ENCODE peak calls at places on chromosomes 7 and 10, in eight cellular contexts. One of them, this sample, is unnamed.

GRCh38 chr10:104293021-104293420 is 24.0 kb downstream of the GSTO2 start:
- DNase-seq in small intestine: no peak
- DNase-seq in left ventricle myocardium inferior: no peak
- DNase-seq in thoracic aorta: no peak
- DNase-seq in Panc1: no peak
- DNase-seq in aorta: no peak
- DNase-seq in HL-60: no peak
- DNase-seq in upper lobe of left lung: no peak
- DNase-seq in this sample: no peak

GRCh38 chr7:66379761-66380160 is 174.6 kb downstream of the TPST1 start:
- DNase-seq in small intestine: no peak
- DNase-seq in left ventricle myocardium inferior: no peak
- DNase-seq in thoracic aorta: no peak
- DNase-seq in Panc1: no peak
- DNase-seq in aorta: no peak
- DNase-seq in HL-60: no peak
- DNase-seq in upper lobe of left lung: no peak
- DNase-seq in this sample: no peak

GRCh38 chr10:86102446-86102845 is 264.1 kb downstream of the GRID1 start:
- DNase-seq in small intestine: no peak
- DNase-seq in left ventricle myocardium inferior: no peak
- DNase-seq in thoracic aorta: no peak
- DNase-seq in Panc1: no peak
- DNase-seq in aorta: no peak
- DNase-seq in HL-60: no peak
- DNase-seq in upper lobe of left lung: no peak
- DNase-seq in this sample: no peak

GRCh38 chr10:69068549-69068948 is 19.4 kb upstream of the SRGN start:
- DNase-seq in small intestine: no peak
- DNase-seq in left ventricle myocardium inferior: no peak
- DNase-seq in thoracic aorta: no peak
- DNase-seq in Panc1: no peak
- DNase-seq in aorta: no peak
- DNase-seq in HL-60: no peak
- DNase-seq in upper lobe of left lung: no peak
- DNase-seq in this sample: no peak

GRCh38 chr10:73894245-73894971 is 16.5 kb upstream of the PLAU start:
- DNase-seq in small intestine: no peak
- DNase-seq in left ventricle myocardium inferior: no peak
- DNase-seq in thoracic aorta: no peak
- DNase-seq in Panc1: no peak
- DNase-seq in aorta: no peak
- DNase-seq in HL-60: no peak
- DNase-seq in upper lobe of left lung: no peak
- DNase-seq in this sample: no peak

GRCh38 chr7:2138146-2138765 is 94.5 kb downstream of the MAD1L1 start:
- DNase-seq in small intestine: no peak
- DNase-seq in left ventricle myocardium inferior: no peak
- DNase-seq in thoracic aorta: no peak
- DNase-seq in Panc1: no peak
- DNase-seq in aorta: no peak
- DNase-seq in HL-60: peak; percentile 80
- DNase-seq in upper lobe of left lung: no peak
- DNase-seq in this sample: no peak

GRCh38 chr7:13952921-13953320 is 36.5 kb downstream of the ETV1 start:
- DNase-seq in small intestine: no peak
- DNase-seq in left ventricle myocardium inferior: no peak
- DNase-seq in thoracic aorta: no peak
- DNase-seq in Panc1: no peak
- DNase-seq in aorta: no peak
- DNase-seq in HL-60: no peak
- DNase-seq in upper lobe of left lung: no peak
- DNase-seq in this sample: no peak

GRCh38 chr7:84939442-84939841 is 247.4 kb downstream of the SEMA3D start:
- DNase-seq in small intestine: no peak
- DNase-seq in left ventricle myocardium inferior: no peak
- DNase-seq in thoracic aorta: no peak
- DNase-seq in Panc1: no peak
- DNase-seq in aorta: no peak
- DNase-seq in HL-60: no peak
- DNase-seq in upper lobe of left lung: no peak
- DNase-seq in this sample: no peak

GRCh38 chr7:93307131-93307660 is 75.0 kb downstream of the VPS50 start:
- DNase-seq in small intestine: no peak
- DNase-seq in left ventricle myocardium inferior: no peak
- DNase-seq in thoracic aorta: no peak
- DNase-seq in Panc1: no peak
- DNase-seq in aorta: no peak
- DNase-seq in HL-60: no peak
- DNase-seq in upper lobe of left lung: no peak
- DNase-seq in this sample: no peak

GRCh38 chr10:34526186-34526585 is 288.9 kb downstream of the PARD3 start:
- DNase-seq in small intestine: no peak
- DNase-seq in left ventricle myocardium inferior: no peak
- DNase-seq in thoracic aorta: no peak
- DNase-seq in Panc1: no peak
- DNase-seq in aorta: no peak
- DNase-seq in HL-60: no peak
- DNase-seq in upper lobe of left lung: no peak
- DNase-seq in this sample: no peak

GRCh38 chr7:140810830-140811556 is 113.7 kb downstream of the BRAF start:
- DNase-seq in small intestine: peak; percentile 81
- DNase-seq in left ventricle myocardium inferior: no peak
- DNase-seq in thoracic aorta: peak; percentile 8
- DNase-seq in Panc1: peak; percentile 71
- DNase-seq in aorta: no peak
- DNase-seq in HL-60: peak; percentile 17
- DNase-seq in upper lobe of left lung: peak; percentile 56
- DNase-seq in this sample: peak; percentile 64

GRCh38 chr7:136523581-136523980 is 344.9 kb upstream of the CHRM2 start:
- DNase-seq in small intestine: no peak
- DNase-seq in left ventricle myocardium inferior: no peak
- DNase-seq in thoracic aorta: no peak
- DNase-seq in Panc1: no peak
- DNase-seq in aorta: no peak
- DNase-seq in HL-60: no peak
- DNase-seq in upper lobe of left lung: no peak
- DNase-seq in this sample: no peak

DNA sequence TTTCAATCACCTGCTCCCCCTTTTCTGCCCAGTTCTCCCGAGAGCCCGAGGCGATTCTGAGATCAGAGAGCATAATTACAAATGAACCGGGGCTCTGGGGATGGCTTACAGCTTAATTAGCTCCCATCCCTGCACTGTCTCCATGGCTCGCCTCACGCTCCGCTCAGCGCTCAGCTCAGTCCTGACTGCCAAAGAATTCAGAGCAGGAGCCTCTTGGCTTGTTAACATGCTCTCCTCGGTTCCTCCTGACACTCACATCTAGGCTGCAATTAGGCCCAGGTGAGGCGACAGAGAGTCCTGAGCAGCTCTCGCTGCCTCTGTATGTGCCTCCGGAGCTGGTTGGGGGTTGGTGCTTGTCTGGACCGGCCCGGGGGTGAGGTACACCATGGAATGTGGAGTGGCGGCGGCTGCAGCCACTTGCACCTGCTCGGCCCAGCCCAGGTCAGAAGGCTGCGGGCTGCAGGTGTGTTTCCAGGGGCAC is 111.9 kb downstream of the WDR11 start:
- DNase-seq in small intestine: peak; percentile 43
- DNase-seq in left ventricle myocardium inferior: no peak
- DNase-seq in thoracic aorta: no peak
- DNase-seq in Panc1: no peak
- DNase-seq in aorta: no peak
- DNase-seq in HL-60: no peak
- DNase-seq in upper lobe of left lung: peak; percentile 90
- DNase-seq in this sample: no peak
- H3K27me3 ChIP-seq in small intestine: no peaks in the 10 kb centered on the region
- H3K27me3 ChIP-seq in left ventricle myocardium inferior: peaks cover 42% of the 10 kb centered on the region
- H3K27me3 ChIP-seq in thoracic aorta: no peaks in the 10 kb centered on the region
- H3K27me3 ChIP-seq in Panc1: peaks cover 3% of the 10 kb centered on the region
- H3K27me3 ChIP-seq in aorta: no peaks in the 10 kb centered on the region
- H3K27me3 ChIP-seq in HL-60: peaks cover 12% of the 10 kb centered on the region
- H3K27me3 ChIP-seq in upper lobe of left lung: no peaks in the 10 kb centered on the region
- H3K27me3 ChIP-seq in this sample: no peaks in the 10 kb centered on the region

GRCh38 chr7:42722198-42722597 is 189.7 kb downstream of the C7orf25 start:
- DNase-seq in small intestine: no peak
- DNase-seq in left ventricle myocardium inferior: no peak
- DNase-seq in thoracic aorta: no peak
- DNase-seq in Panc1: no peak
- DNase-seq in aorta: no peak
- DNase-seq in HL-60: no peak
- DNase-seq in upper lobe of left lung: no peak
- DNase-seq in this sample: no peak

GRCh38 chr7:42722726-42723125 is 189.1 kb downstream of the C7orf25 start:
- DNase-seq in small intestine: no peak
- DNase-seq in left ventricle myocardium inferior: no peak
- DNase-seq in thoracic aorta: no peak
- DNase-seq in Panc1: no peak
- DNase-seq in aorta: no peak
- DNase-seq in HL-60: no peak
- DNase-seq in upper lobe of left lung: no peak
- DNase-seq in this sample: no peak

GRCh38 chr7:42726066-42726785 is 185.6 kb downstream of the C7orf25 start:
- DNase-seq in small intestine: no peak
- DNase-seq in left ventricle myocardium inferior: no peak
- DNase-seq in thoracic aorta: no peak
- DNase-seq in Panc1: no peak
- DNase-seq in aorta: no peak
- DNase-seq in HL-60: no peak
- DNase-seq in upper lobe of left lung: no peak
- DNase-seq in this sample: no peak

GRCh38 chr7:42720871-42721835 is 190.7 kb downstream of the C7orf25 start:
- DNase-seq in small intestine: no peak
- DNase-seq in left ventricle myocardium inferior: no peak
- DNase-seq in thoracic aorta: no peak
- DNase-seq in Panc1: no peak
- DNase-seq in aorta: no peak
- DNase-seq in HL-60: no peak
- DNase-seq in upper lobe of left lung: no peak
- DNase-seq in this sample: no peak
- H3K27ac ChIP-seq in small intestine: no peak overlapping the region
- H3K27ac ChIP-seq in left ventricle myocardium inferior: no peak overlapping the region
- H3K27ac ChIP-seq in thoracic aorta: no peak overlapping the region
- H3K27ac ChIP-seq in Panc1: no peak overlapping the region
- H3K27ac ChIP-seq in aorta: no peak overlapping the region
- H3K27ac ChIP-seq in HL-60: no peak overlapping the region
- H3K27ac ChIP-seq in upper lobe of left lung: no peak overlapping the region
- H3K27ac ChIP-seq in this sample: no peak overlapping the region

GRCh38 chr10:101096378-101096777 is 34.6 kb downstream of the KAZALD1 start:
- DNase-seq in small intestine: no peak
- DNase-seq in left ventricle myocardium inferior: no peak
- DNase-seq in thoracic aorta: no peak
- DNase-seq in Panc1: no peak
- DNase-seq in aorta: no peak
- DNase-seq in HL-60: no peak
- DNase-seq in upper lobe of left lung: no peak
- DNase-seq in this sample: no peak

GRCh38 chr10:101099901-101100300 is 31.2 kb upstream of the TLX1 start:
- DNase-seq in small intestine: no peak
- DNase-seq in left ventricle myocardium inferior: no peak
- DNase-seq in thoracic aorta: no peak
- DNase-seq in Panc1: no peak
- DNase-seq in aorta: no peak
- DNase-seq in HL-60: no peak
- DNase-seq in upper lobe of left lung: no peak
- DNase-seq in this sample: no peak

GRCh38 chr10:101095550-101096213 is 33.9 kb downstream of the KAZALD1 start:
- DNase-seq in small intestine: peak; percentile 81
- DNase-seq in left ventricle myocardium inferior: peak; percentile 55
- DNase-seq in thoracic aorta: no peak
- DNase-seq in Panc1: peak; percentile 50
- DNase-seq in aorta: peak; percentile 83
- DNase-seq in HL-60: peak; percentile 31
- DNase-seq in upper lobe of left lung: peak; percentile 58
- DNase-seq in this sample: no peak

GRCh38 chr10:101101488-101101887 is 29.6 kb upstream of the TLX1 start:
- DNase-seq in small intestine: no peak
- DNase-seq in left ventricle myocardium inferior: no peak
- DNase-seq in thoracic aorta: no peak
- DNase-seq in Panc1: no peak
- DNase-seq in aorta: no peak
- DNase-seq in HL-60: no peak
- DNase-seq in upper lobe of left lung: no peak
- DNase-seq in this sample: no peak

DNA sequence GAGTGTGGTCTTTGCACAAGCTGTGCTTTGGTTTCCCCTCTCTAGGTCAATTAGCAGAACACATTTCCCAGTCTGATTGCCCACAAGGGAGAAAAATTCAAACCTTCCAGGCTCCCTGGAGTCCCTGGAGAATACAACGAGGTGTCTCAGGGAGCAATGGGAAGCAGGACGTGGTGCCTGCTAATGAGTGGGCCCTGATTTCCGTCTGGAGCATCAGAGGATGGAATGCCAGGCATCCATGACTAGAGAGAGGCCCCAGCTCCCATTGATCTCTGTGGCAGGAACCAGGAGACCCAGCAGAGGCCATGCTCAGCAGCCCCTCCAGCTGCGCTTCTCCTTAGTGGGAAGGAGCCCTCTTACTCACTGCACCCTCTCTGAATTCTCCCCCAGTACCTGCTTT is 33.2 kb upstream of the TLX1 start:
- DNase-seq in small intestine: no peak
- DNase-seq in left ventricle myocardium inferior: no peak
- DNase-seq in thoracic aorta: no peak
- DNase-seq in Panc1: no peak
- DNase-seq in aorta: no peak
- DNase-seq in HL-60: no peak
- DNase-seq in upper lobe of left lung: no peak
- DNase-seq in this sample: no peak
- H3K27me3 ChIP-seq in small intestine: no peaks in the 10 kb centered on the region
- H3K27me3 ChIP-seq in left ventricle myocardium inferior: peaks cover 100% of the 10 kb centered on the region
- H3K27me3 ChIP-seq in thoracic aorta: peaks cover 10% of the 10 kb centered on the region
- H3K27me3 ChIP-seq in Panc1: no peaks in the 10 kb centered on the region
- H3K27me3 ChIP-seq in aorta: no peaks in the 10 kb centered on the region
- H3K27me3 ChIP-seq in HL-60: peaks cover 14% of the 10 kb centered on the region
- H3K27me3 ChIP-seq in upper lobe of left lung: no peaks in the 10 kb centered on the region
- H3K27me3 ChIP-seq in this sample: peaks cover 82% of the 10 kb centered on the region

GRCh38 chr7:112205348-112206237 is 606 bp downstream of the DOCK4 start:
- DNase-seq in small intestine: peak; percentile 30
- DNase-seq in left ventricle myocardium inferior: peak; percentile 73
- DNase-seq in thoracic aorta: no peak
- DNase-seq in Panc1: peak; percentile 35
- DNase-seq in aorta: peak; percentile 82
- DNase-seq in HL-60: peak; percentile 50
- DNase-seq in upper lobe of left lung: peak; percentile 66
- DNase-seq in this sample: peak; percentile 75
- H3K27ac ChIP-seq in small intestine: no peak overlapping the region
- H3K27ac ChIP-seq in left ventricle myocardium inferior: peak overlapping the region; percentile 94
- H3K27ac ChIP-seq in thoracic aorta: peak overlapping the region; percentile 80
- H3K27ac ChIP-seq in Panc1: peak overlapping the region; percentile 65
- H3K27ac ChIP-seq in aorta: peak overlapping the region; percentile 16
- H3K27ac ChIP-seq in HL-60: peak overlapping the region; percentile 64
- H3K27ac ChIP-seq in upper lobe of left lung: peak overlapping the region; percentile 88
- H3K27ac ChIP-seq in this sample: peak overlapping the region; percentile 95

GRCh38 chr10:20742737-20743136 is 154.4 kb downstream of the NEBL start:
- DNase-seq in small intestine: no peak
- DNase-seq in left ventricle myocardium inferior: no peak
- DNase-seq in thoracic aorta: no peak
- DNase-seq in Panc1: no peak
- DNase-seq in aorta: no peak
- DNase-seq in HL-60: no peak
- DNase-seq in upper lobe of left lung: no peak
- DNase-seq in this sample: no peak
- H3K27me3 ChIP-seq in small intestine: no peaks in the 10 kb centered on the region
- H3K27me3 ChIP-seq in left ventricle myocardium inferior: no peaks in the 10 kb centered on the region
- H3K27me3 ChIP-seq in thoracic aorta: no peaks in the 10 kb centered on the region
- H3K27me3 ChIP-seq in Panc1: no peaks in the 10 kb centered on the region
- H3K27me3 ChIP-seq in aorta: no peaks in the 10 kb centered on the region
- H3K27me3 ChIP-seq in HL-60: no peaks in the 10 kb centered on the region
- H3K27me3 ChIP-seq in upper lobe of left lung: no peaks in the 10 kb centered on the region
- H3K27me3 ChIP-seq in this sample: no peaks in the 10 kb centered on the region